ENCODE peak calls at places on chromosomes 3 and 15, in seven cellular contexts. One of them, this sample, is unnamed.

GRCh38 chr3:53044371-53045106 is 1.3 kb downstream of the SFMBT1 start:
- DNase-seq in HFFc6: peak; percentile 5
- DNase-seq in lower leg skin: no peak
- DNase-seq in suprapubic skin: no peak
- DNase-seq in B cell: peak; percentile 49
- DNase-seq in GM20000: peak; percentile 55
- DNase-seq in brain microvascular endothelial cell: peak; percentile 18
- DNase-seq in this sample: peak; percentile 46

GRCh38 chr15:42171795-42172194 is 15.4 kb upstream of the PLA2G4F start:
- DNase-seq in GM20000: no peak
- DNase-seq in lower leg skin: no peak
- DNase-seq in brain microvascular endothelial cell: no peak
- DNase-seq in B cell: no peak
- DNase-seq in HFFc6: no peak
- DNase-seq in suprapubic skin: no peak
- DNase-seq in this sample: no peak

GRCh38 chr3:50390523-50391177 is 31.3 kb upstream of the TMEM115 start:
- DNase-seq in lower leg skin: no peak
- DNase-seq in brain microvascular endothelial cell: no peak
- DNase-seq in GM20000: no peak
- DNase-seq in B cell: no peak
- DNase-seq in HFFc6: no peak
- DNase-seq in suprapubic skin: no peak
- DNase-seq in this sample: no peak

GRCh38 chr3:160413613-160414248 is 14.3 kb downstream of the SMC4 start:
- DNase-seq in suprapubic skin: no peak
- DNase-seq in HFFc6: peak; percentile 71
- DNase-seq in B cell: peak; percentile 52
- DNase-seq in brain microvascular endothelial cell: peak; percentile 66
- DNase-seq in GM20000: peak; percentile 51
- DNase-seq in lower leg skin: peak; percentile 43
- DNase-seq in this sample: no peak

GRCh38 chr3:127151992-127152391 is 40.9 kb upstream of the PRR23E start:
- DNase-seq in brain microvascular endothelial cell: no peak
- DNase-seq in lower leg skin: no peak
- DNase-seq in HFFc6: peak; percentile 19
- DNase-seq in GM20000: no peak
- DNase-seq in suprapubic skin: no peak
- DNase-seq in B cell: no peak
- DNase-seq in this sample: no peak

GRCh38 chr15:68638953-68639500 is 60.2 kb downstream of the CORO2B start:
- DNase-seq in B cell: no peak
- DNase-seq in GM20000: no peak
- DNase-seq in HFFc6: peak; percentile 72
- DNase-seq in lower leg skin: no peak
- DNase-seq in brain microvascular endothelial cell: peak; percentile 45
- DNase-seq in suprapubic skin: no peak
- DNase-seq in this sample: no peak

GRCh38 chr3:150365132-150365604 is 42.9 kb upstream of the TSC22D2 start:
- DNase-seq in brain microvascular endothelial cell: peak; percentile 71
- DNase-seq in GM20000: no peak
- DNase-seq in HFFc6: peak; percentile 78
- DNase-seq in B cell: no peak
- DNase-seq in suprapubic skin: no peak
- DNase-seq in lower leg skin: no peak
- DNase-seq in this sample: no peak

GRCh38 chr15:69338535-69339213 is 40.0 kb downstream of the PAQR5 start:
- DNase-seq in brain microvascular endothelial cell: no peak
- DNase-seq in lower leg skin: no peak
- DNase-seq in suprapubic skin: no peak
- DNase-seq in HFFc6: no peak
- DNase-seq in GM20000: no peak
- DNase-seq in B cell: no peak
- DNase-seq in this sample: no peak

GRCh38 chr3:64023187-64023860 is at the start of gene PSMD6:
- DNase-seq in lower leg skin: peak; percentile 79
- DNase-seq in B cell: peak; percentile 86
- DNase-seq in brain microvascular endothelial cell: peak; percentile 79
- DNase-seq in GM20000: peak; percentile 87
- DNase-seq in suprapubic skin: peak; percentile 93
- DNase-seq in HFFc6: peak; percentile 80
- DNase-seq in this sample: peak; percentile 79

GRCh38 chr3:4972652-4973643 is 6.3 kb upstream of the BHLHE40 start:
- DNase-seq in suprapubic skin: no peak
- DNase-seq in B cell: peak; percentile 15
- DNase-seq in HFFc6: no peak
- DNase-seq in GM20000: no peak
- DNase-seq in lower leg skin: no peak
- DNase-seq in brain microvascular endothelial cell: no peak
- DNase-seq in this sample: no peak

GRCh38 chr3:31945738-31946052 is 35.4 kb downstream of the OSBPL10 start:
- DNase-seq in GM20000: no peak
- DNase-seq in B cell: no peak
- DNase-seq in HFFc6: no peak
- DNase-seq in brain microvascular endothelial cell: no peak
- DNase-seq in suprapubic skin: no peak
- DNase-seq in lower leg skin: no peak
- DNase-seq in this sample: no peak

GRCh38 chr3:111165411-111165810 is 93.8 kb downstream of the NECTIN3 start:
- DNase-seq in brain microvascular endothelial cell: no peak
- DNase-seq in lower leg skin: no peak
- DNase-seq in GM20000: no peak
- DNase-seq in B cell: no peak
- DNase-seq in HFFc6: no peak
- DNase-seq in suprapubic skin: no peak
- DNase-seq in this sample: no peak

GRCh38 chr15:33083232-33084006 is 111.1 kb downstream of the FMN1 start:
- DNase-seq in GM20000: no peak
- DNase-seq in HFFc6: no peak
- DNase-seq in B cell: no peak
- DNase-seq in suprapubic skin: no peak
- DNase-seq in lower leg skin: no peak
- DNase-seq in brain microvascular endothelial cell: no peak
- DNase-seq in this sample: no peak

GRCh38 chr15:51262468-51262867 is 75.9 kb downstream of the CYP19A1 start:
- DNase-seq in GM20000: no peak
- DNase-seq in HFFc6: no peak
- DNase-seq in suprapubic skin: no peak
- DNase-seq in lower leg skin: no peak
- DNase-seq in brain microvascular endothelial cell: no peak
- DNase-seq in B cell: no peak
- DNase-seq in this sample: no peak

GRCh38 chr15:52787123-52787503 is 3.0 kb downstream of the ONECUT1 start:
- DNase-seq in GM20000: no peak
- DNase-seq in suprapubic skin: no peak
- DNase-seq in B cell: peak; percentile 26
- DNase-seq in brain microvascular endothelial cell: no peak
- DNase-seq in lower leg skin: no peak
- DNase-seq in HFFc6: no peak
- DNase-seq in this sample: no peak

GRCh38 chr15:52787549-52788098 is 2.5 kb downstream of the ONECUT1 start:
- DNase-seq in brain microvascular endothelial cell: no peak
- DNase-seq in HFFc6: no peak
- DNase-seq in B cell: peak; percentile 38
- DNase-seq in GM20000: no peak
- DNase-seq in lower leg skin: no peak
- DNase-seq in suprapubic skin: no peak
- DNase-seq in this sample: no peak

GRCh38 chr15:52785672-52786406 is 4.3 kb downstream of the ONECUT1 start:
- DNase-seq in brain microvascular endothelial cell: no peak
- DNase-seq in lower leg skin: no peak
- DNase-seq in suprapubic skin: no peak
- DNase-seq in HFFc6: no peak
- DNase-seq in GM20000: no peak
- DNase-seq in B cell: peak; percentile 25
- DNase-seq in this sample: no peak

GRCh38 chr15:52784799-52785671 is 5.1 kb downstream of the ONECUT1 start:
- DNase-seq in B cell: peak; percentile 48
- DNase-seq in GM20000: no peak
- DNase-seq in HFFc6: no peak
- DNase-seq in brain microvascular endothelial cell: no peak
- DNase-seq in lower leg skin: no peak
- DNase-seq in suprapubic skin: no peak
- DNase-seq in this sample: no peak

DNA sequence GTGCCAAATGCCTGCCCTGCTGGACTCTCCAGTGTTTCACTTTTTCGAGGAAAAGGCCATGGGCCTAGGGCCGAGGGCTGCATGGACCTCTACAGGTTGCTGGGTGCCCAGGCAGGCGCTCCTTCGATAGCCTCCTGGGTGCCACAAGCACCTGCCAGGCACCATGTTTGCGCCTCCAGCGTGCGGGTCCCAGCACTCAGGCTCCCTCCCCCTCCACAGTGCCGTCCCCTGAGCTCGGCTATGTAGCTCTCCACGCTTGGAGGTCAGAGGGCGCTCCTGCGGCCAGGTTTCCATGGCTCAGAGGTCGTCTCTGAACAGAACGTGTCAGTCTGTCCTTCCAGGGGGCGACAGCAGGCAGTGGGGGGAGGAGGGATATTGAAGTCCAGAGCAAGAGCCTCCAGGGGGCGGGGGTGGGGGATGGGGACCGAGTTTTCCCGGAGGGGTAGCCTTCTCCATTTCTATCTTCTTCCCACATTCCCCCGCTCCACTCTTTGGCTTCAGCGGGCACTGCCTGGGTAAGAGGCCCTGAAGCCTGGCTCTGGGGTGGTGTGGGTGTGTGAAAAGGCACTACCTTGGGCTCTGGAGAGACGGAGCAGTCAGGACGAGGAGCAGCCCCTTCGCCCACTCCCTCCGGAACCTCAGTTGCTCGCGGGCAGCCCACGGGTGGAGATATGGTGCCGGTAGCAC is 3.6 kb downstream of the ONECUT1 start:
- DNase-seq in lower leg skin: no peak
- DNase-seq in B cell: peak; percentile 43
- DNase-seq in suprapubic skin: no peak
- DNase-seq in brain microvascular endothelial cell: no peak
- DNase-seq in GM20000: no peak
- DNase-seq in HFFc6: no peak
- DNase-seq in this sample: no peak
- TF ChIP-seq CTCF in lower leg skin: no peak
- TF ChIP-seq CTCF in B cell: no peak
- TF ChIP-seq CTCF in suprapubic skin: no peak
- TF ChIP-seq CTCF in brain microvascular endothelial cell: no peak
- TF ChIP-seq CTCF in GM20000: no peak
- TF ChIP-seq CTCF in HFFc6: no peak
- TF ChIP-seq CTCF in this sample: no peak

GRCh38 chr3:117435481-117435880 is 725.9 kb downstream of the TUSC7 start:
- DNase-seq in lower leg skin: no peak
- DNase-seq in B cell: no peak
- DNase-seq in HFFc6: no peak
- DNase-seq in GM20000: no peak
- DNase-seq in suprapubic skin: no peak
- DNase-seq in brain microvascular endothelial cell: no peak
- DNase-seq in this sample: no peak

GRCh38 chr3:117444175-117444574 is 734.6 kb downstream of the TUSC7 start:
- DNase-seq in brain microvascular endothelial cell: no peak
- DNase-seq in lower leg skin: no peak
- DNase-seq in B cell: no peak
- DNase-seq in HFFc6: no peak
- DNase-seq in GM20000: no peak
- DNase-seq in suprapubic skin: no peak
- DNase-seq in this sample: no peak

GRCh38 chr3:117441851-117442250 is 732.3 kb downstream of the TUSC7 start:
- DNase-seq in B cell: no peak
- DNase-seq in HFFc6: no peak
- DNase-seq in suprapubic skin: no peak
- DNase-seq in GM20000: no peak
- DNase-seq in brain microvascular endothelial cell: no peak
- DNase-seq in lower leg skin: no peak
- DNase-seq in this sample: no peak

GRCh38 chr3:117443014-117443413 is 733.4 kb downstream of the TUSC7 start:
- DNase-seq in GM20000: no peak
- DNase-seq in lower leg skin: no peak
- DNase-seq in suprapubic skin: no peak
- DNase-seq in HFFc6: no peak
- DNase-seq in brain microvascular endothelial cell: no peak
- DNase-seq in B cell: no peak
- DNase-seq in this sample: no peak

DNA sequence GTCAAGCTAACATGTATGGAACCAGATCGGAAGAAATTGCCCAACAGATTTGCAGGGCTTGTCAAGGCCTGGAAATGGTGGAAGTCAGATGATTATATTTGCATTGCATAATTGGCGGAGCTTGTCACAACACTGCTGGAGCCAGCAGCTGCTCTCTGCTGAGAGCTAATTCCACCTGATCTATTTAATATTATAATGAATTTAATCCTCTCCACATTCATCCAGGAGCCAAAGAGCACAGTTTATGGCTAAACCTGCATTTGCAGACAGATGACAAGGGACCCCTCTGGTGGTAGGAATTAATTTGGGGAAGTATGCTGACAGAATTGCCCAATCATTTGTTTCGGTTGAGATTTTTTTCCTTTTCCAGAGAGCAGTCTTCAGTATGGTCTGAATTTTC is 730.2 kb downstream of the TUSC7 start:
- DNase-seq in GM20000: no peak
- DNase-seq in lower leg skin: no peak
- DNase-seq in HFFc6: no peak
- DNase-seq in brain microvascular endothelial cell: peak; percentile 4
- DNase-seq in B cell: no peak
- DNase-seq in suprapubic skin: no peak
- DNase-seq in this sample: no peak
- TF ChIP-seq CTCF in GM20000: no peak
- TF ChIP-seq CTCF in lower leg skin: no peak
- TF ChIP-seq CTCF in HFFc6: peak; percentile 14
- TF ChIP-seq CTCF in brain microvascular endothelial cell: peak; percentile 53
- TF ChIP-seq CTCF in B cell: no peak
- TF ChIP-seq CTCF in suprapubic skin: no peak
- TF ChIP-seq CTCF in this sample: no peak

GRCh38 chr3:168671091-168671490 is 575.4 kb upstream of the GOLIM4 start:
- DNase-seq in brain microvascular endothelial cell: no peak
- DNase-seq in GM20000: no peak
- DNase-seq in HFFc6: no peak
- DNase-seq in lower leg skin: no peak
- DNase-seq in suprapubic skin: no peak
- DNase-seq in B cell: no peak
- DNase-seq in this sample: no peak
- TF ChIP-seq CTCF in brain microvascular endothelial cell: no peak
- TF ChIP-seq CTCF in GM20000: no peak
- TF ChIP-seq CTCF in HFFc6: no peak
- TF ChIP-seq CTCF in lower leg skin: no peak
- TF ChIP-seq CTCF in suprapubic skin: no peak
- TF ChIP-seq CTCF in B cell: no peak
- TF ChIP-seq CTCF in this sample: no peak

DNA sequence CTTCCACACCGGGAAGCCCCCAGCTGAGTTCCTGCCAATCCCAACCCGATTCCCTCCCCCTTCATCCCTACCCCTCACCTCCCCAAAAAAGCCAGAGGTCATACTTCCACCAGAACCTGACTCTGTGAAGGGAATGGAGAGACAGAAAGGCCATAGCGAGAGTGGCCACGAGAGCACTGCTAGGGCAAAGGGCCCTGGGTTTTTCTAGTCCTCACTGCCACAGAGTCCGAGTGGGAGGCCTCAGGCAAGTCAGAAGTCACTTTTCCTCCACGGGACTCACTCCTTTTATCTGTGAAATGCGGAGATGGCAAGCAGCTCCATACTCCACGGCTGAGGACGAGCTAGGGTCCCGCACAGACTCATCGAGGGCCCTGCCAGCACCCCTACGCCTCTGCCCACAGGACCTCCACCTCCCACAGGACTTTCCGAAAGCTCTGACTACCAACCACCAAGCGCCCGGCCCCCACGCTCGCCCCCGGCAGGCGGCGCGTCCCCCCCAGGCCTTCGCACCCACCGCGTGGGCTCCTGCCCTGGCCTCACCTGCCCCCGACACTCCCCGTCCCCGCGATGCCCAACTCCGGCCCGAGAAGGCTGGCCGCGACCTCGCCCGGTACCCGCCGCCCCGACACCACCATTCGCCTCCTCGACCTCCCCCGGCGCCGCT is 794 bp downstream of the ATP13A3 start:
- DNase-seq in HFFc6: no peak
- DNase-seq in B cell: peak; percentile 84
- DNase-seq in lower leg skin: no peak
- DNase-seq in suprapubic skin: no peak
- DNase-seq in brain microvascular endothelial cell: no peak
- DNase-seq in GM20000: peak; percentile 66
- DNase-seq in this sample: peak; percentile 31
- TF ChIP-seq CTCF in HFFc6: peak; percentile 62
- TF ChIP-seq CTCF in B cell: peak; percentile 49
- TF ChIP-seq CTCF in lower leg skin: no peak
- TF ChIP-seq CTCF in suprapubic skin: no peak
- TF ChIP-seq CTCF in brain microvascular endothelial cell: peak; percentile 34
- TF ChIP-seq CTCF in GM20000: no peak
- TF ChIP-seq CTCF in this sample: no peak